ENCODE peak calls at places on chromosomes 1 and 21, in five cellular contexts. U, I, D, S and O are unnamed samples. For H3K79me1, the result is how much of the 10 kb centered on the place peaks cover.

GRCh38 chr21:29403922-29404538 is 105.3 kb downstream of the BACH1 start:
- DNase-seq in U (no peak), I (no peak), D (no peak), S (no peak), O (no peak)

GRCh38 chr1:69510026-69510425 is 57.7 kb upstream of the LRRC7 start:
- DNase-seq in U (peak), I (no peak), D (no peak), S (no peak), O (no peak)

GRCh38 chr1:42963378-42964005 is 4.8 kb upstream of the SLC2A1 start:
- DNase-seq in U (peak), I (no peak), D (no peak), S (peak), O (no peak)

GRCh38 chr1:182392045-182393028 is 747 bp upstream of the GLUL start:
- DNase-seq in U (peak), I (no peak), D (no peak), S (peak), O (no peak)

GRCh38 chr1:151130837-151131586 is 15.4 kb downstream of the SEMA6C start:
- DNase-seq in U (peak), I (peak), D (peak), S (peak), O (peak)

GRCh38 chr1:24351247-24351646 is 32.1 kb downstream of the GRHL3 start:
- DNase-seq in U (no peak), I (no peak), D (no peak), S (no peak), O (no peak)

GRCh38 chr1:30758785-30759380 is 1.3 kb upstream of the LAPTM5 start:
- DNase-seq in U (no peak), I (no peak), D (no peak), S (peak), O (no peak)

GRCh38 chr1:237005674-237006073 is 1.4 kb upstream of the MT1HL1 start:
- DNase-seq in U (no peak), I (no peak), D (no peak), S (no peak), O (no peak)

GRCh38 chr1:244050835-244051444 is at the start of gene ZBTB18:
- DNase-seq in U (no peak), I (no peak), D (no peak), S (peak), O (no peak)

GRCh38 chr1:35369922-35370671 is 101.6 kb downstream of the ZMYM4 start:
- DNase-seq in U (peak), I (no peak), D (no peak), S (peak), O (no peak)

GRCh38 chr1:15595809-15596730 is 11.2 kb upstream of the AGMAT start:
- DNase-seq in U (no peak), I (no peak), D (no peak), S (peak), O (no peak)

GRCh38 chr1:149979245-149979971 is 31.1 kb downstream of the OTUD7B start:
- DNase-seq in U (no peak), I (no peak), D (no peak), S (no peak), O (no peak)
- H3K79me1 ChIP-seq in U (under half), I (under half), D (under half), S (under half), O (under half)

DNA sequence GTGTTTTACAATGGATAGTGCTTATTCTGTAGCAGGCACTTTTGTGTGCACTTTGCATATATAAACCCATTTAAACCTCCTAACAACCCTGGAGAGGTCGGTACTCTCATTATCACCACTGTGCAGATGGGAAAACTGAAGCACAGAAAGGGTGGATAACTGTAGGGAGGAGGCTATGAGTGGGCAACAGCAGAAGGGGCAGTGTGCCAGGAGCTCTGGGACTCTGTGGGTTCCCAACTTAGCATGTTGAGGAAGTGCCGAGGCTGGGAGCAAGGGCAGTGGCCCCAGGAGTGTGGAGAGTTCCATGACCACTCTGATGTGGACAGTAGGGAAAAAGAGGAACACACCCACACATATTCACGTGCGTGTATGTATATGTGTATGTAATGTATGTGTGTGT is 25.7 kb upstream of the KCNC4 start:
- DNase-seq in U (no peak), I (no peak), D (no peak), S (no peak), O (no peak)
- H2BK12ac ChIP-seq in U (no peak), I (no peak), D (no peak), S (no peak), O (no peak)

GRCh38 chr1:26923711-26924110 is 2.2 kb downstream of the NUDC start:
- DNase-seq in U (no peak), I (no peak), D (no peak), S (peak), O (no peak)
- H3K79me1 ChIP-seq in U (under half), I (under half), D (under half), S (under half), O (under half)

DNA sequence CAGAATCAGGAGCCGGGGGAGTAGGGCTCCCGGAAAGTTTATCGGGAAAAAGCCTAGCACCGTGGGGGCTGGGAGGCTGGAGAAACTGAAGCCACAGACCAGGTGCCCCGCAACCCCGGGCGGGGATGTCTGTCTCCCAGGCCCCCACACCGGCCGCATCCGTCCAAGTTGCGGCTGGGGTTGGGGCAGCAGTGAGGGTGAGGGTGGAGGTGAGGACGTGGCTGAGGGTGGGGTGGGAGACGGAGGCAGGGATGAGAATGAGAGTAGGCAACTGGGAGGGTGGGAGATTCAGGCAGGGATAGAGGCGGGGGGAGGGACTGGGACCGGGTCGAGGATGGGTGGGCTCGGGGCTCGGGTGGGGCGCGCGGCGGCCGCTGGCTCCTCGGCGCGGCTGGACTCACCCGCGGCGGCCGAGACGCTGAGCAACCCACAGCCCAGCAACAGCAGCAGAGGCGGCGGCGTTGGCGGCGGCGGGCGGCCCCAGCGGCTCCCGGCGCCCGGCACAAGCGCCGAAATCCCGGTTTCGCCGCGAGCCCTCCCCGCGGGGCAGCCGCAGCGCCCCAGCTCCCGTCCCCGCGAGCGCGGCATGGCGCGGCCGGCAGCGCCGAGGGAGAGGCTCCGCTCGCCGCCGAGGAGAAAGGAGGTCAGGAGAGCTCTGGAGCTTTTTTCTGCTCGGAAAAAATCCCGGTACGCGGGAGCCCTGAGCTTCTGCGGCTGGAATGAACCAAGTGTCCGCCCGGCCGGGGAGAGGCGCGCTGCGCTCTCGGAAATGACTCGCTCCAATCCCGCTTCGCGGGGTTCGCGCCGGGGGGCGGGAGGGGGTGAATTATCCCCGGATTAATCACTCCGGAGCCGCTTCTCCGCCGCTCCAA is at the start of gene CSMD2:
- DNase-seq in U (peak), I (peak), D (peak), S (peak), O (peak)
- H2BK12ac ChIP-seq in U (no peak), I (no peak), D (no peak), S (no peak), O (peak)

DNA sequence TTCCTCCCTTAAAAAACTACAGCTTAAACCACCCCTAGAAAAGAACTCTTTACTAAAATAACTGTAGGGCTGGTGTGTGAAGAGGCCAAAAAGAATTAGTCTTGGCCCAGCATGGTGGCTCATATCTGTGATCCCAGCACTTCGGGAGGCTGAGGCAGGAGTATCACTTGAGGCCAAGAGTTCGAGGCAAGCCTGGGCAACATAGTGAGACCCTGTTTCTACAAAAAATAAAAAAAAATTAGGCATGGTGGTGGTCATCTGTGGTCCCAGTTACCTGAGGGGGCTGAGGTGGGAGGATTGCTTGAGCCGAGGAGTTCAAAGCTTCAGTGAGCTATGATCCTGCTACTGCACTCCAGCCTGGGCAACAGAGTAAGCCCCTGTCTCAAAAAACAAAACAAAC is 44.9 kb downstream of the BCAR3 start:
- DNase-seq in U (no peak), I (no peak), D (no peak), S (no peak), O (no peak)
- H3K79me1 ChIP-seq in U (under half), I (under half), D (under half), S (under half), O (under half)

GRCh38 chr1:18878538-18879220 is 19.2 kb upstream of the TAS1R2 start:
- DNase-seq in U (no peak), I (no peak), D (no peak), S (no peak), O (no peak)

GRCh38 chr1:18879221-18879790 is 19.8 kb upstream of the TAS1R2 start:
- DNase-seq in U (no peak), I (no peak), D (no peak), S (no peak), O (no peak)

GRCh38 chr1:18875796-18876128 is 16.3 kb upstream of the TAS1R2 start:
- DNase-seq in U (no peak), I (no peak), D (no peak), S (no peak), O (no peak)

GRCh38 chr1:18876210-18876609 is 16.8 kb upstream of the TAS1R2 start:
- DNase-seq in U (no peak), I (no peak), D (no peak), S (no peak), O (no peak)

DNA sequence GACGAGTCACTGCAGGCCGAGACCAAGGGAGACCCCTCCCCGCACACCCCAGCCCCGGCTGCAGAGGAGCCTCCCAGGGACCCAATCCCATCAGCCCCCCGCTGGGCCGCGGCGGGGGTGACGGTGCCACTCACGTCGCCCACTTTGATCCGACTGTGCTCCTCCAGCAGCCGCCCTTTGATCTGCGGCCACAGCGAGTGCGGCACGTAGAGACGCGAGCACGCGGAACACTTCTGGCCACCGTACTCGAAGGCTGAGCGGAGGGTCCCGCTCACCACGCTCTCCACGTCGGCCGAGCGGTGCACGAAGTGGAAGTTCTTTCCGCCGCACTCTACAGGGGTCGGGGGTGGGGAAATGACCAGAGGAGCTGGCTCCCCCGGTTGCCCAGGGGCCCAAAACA is 17.8 kb upstream of the TAS1R2 start:
- DNase-seq in U (no peak), I (no peak), D (no peak), S (no peak), O (no peak)
- H2BK12ac ChIP-seq in U (no peak), I (no peak), D (no peak), S (no peak), O (no peak)

GRCh38 chr1:165888552-165888920 is 61.1 kb downstream of the UCK2 start:
- DNase-seq in U (no peak), I (no peak), D (no peak), S (no peak), O (no peak)
- H3K79me1 ChIP-seq in U (under half), I (under half), D (under half), S (under half), O (under half)